ENCODE peak calls at places on chromosomes 11 and 22, in eight cellular contexts. O, H, X, K, Y, L, N and U are unnamed samples.

GRCh38 chr11:130246270-130246669 is 68.4 kb downstream of the ZBTB44 start:
- DNase-seq in O (no peak), N (no peak), K (no peak), Y (no peak), X (no peak), L (no peak), H (no peak), U (no peak)

GRCh38 chr22:38756631-38757463 is 1.0 kb upstream of the SUN2 start:
- DNase-seq in H (peak), X (no peak), O (no peak), N (no peak), Y (no peak), L (no peak), K (no peak), U (no peak)

GRCh38 chr22:48972979-48973693 is 854.5 kb downstream of the BRD1 start:
- DNase-seq in Y (no peak), N (no peak), K (no peak), L (no peak), O (no peak), X (no peak), H (no peak), U (no peak)

GRCh38 chr11:18802381-18803257 is 11.0 kb upstream of the PTPN5 start:
- DNase-seq in K (peak), H (peak), L (peak), O (peak), N (peak), Y (no peak), X (peak), U (peak)

GRCh38 chr22:33099593-33099992 is 41.4 kb upstream of the SYN3 start:
- DNase-seq in L (no peak), X (no peak), H (no peak), Y (no peak), K (no peak), N (no peak), O (no peak), U (no peak)

GRCh38 chr11:64893194-64894069 is 15.0 kb upstream of the EHD1 start:
- DNase-seq in X (peak), L (no peak), H (peak), N (no peak), K (no peak), Y (no peak), O (no peak), U (no peak)

GRCh38 chr11:122145715-122146274 is 29.8 kb upstream of the BLID start:
- DNase-seq in O (no peak), N (no peak), X (no peak), H (no peak), Y (no peak), L (no peak), K (no peak), U (peak)

GRCh38 chr22:38191115-38191514 is 9.5 kb upstream of the PLA2G6 start:
- DNase-seq in Y (no peak), H (no peak), L (no peak), K (no peak), N (no peak), O (no peak), X (no peak), U (no peak)

DNA sequence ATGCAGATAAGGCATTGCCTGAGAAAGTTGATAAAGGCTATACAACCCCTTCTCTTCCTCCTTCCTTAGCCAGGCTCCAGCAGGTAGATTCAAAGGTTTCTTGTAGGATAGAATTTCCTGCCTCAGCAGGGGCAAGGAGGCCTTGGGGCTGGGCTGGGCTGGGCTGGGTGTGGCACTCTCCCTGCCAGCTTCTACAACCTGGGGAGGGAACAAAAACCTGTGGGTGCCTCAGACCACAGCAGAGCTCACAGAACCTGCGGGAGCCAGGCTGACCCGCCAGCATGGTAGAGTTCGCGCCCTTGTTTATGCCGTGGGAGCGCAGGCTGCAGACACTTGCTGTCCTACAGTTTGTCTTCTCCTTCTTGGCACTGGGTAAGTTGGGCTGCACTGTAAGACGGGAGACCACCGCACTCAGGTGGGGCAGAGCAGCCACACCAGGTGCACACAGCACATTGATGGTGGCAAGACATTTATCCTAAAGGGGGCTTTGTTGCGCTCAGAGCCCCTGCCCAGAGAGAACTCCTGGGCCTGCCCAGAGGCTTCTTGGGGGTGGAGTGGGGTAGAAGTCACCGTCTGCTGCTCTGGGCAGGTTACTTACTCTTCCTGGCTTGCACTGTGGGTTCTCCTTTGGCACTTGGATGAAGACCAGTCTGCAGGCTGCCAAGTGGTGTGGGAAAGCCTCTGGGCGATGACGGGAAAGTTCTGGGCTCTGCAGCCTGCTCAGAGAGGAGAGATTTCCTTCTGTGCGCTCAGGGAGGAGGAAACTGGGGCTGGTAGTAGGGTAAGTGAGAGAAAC is at the start of gene MOGAT2:
- DNase-seq in L (no peak), N (no peak), K (no peak), Y (peak), H (no peak), O (no peak), X (no peak), U (no peak)
- H3K4me3 ChIP-seq in L (no peak), N (no peak), K (no peak), Y (no peak), H (no peak), O (no peak), X (no peak), U (no peak)

GRCh38 chr11:34356918-34357645 is 728 bp downstream of the ABTB2 start:
- DNase-seq in X (peak), K (peak), O (peak), Y (peak), H (peak), L (peak), N (peak), U (peak)
- TF ChIP-seq CTCF in X (peak), K (no peak), O (no peak), Y (no peak), H (no peak), L (no peak), N (no peak), U (no peak)

GRCh38 chr22:39952347-39952746 is 7.8 kb upstream of the TMA7B start:
- DNase-seq in N (no peak), H (no peak), L (no peak), Y (no peak), O (no peak), K (no peak), X (no peak), U (no peak)
- H3K4me3 ChIP-seq in N (no peak), H (no peak), L (no peak), Y (no peak), O (peak), K (no peak), X (no peak), U (no peak)

GRCh38 chr22:36439481-36440271 is 41.8 kb downstream of the TXN2 start:
- DNase-seq in Y (peak), K (peak), N (peak), L (peak), H (peak), O (no peak), X (peak), U (peak)
- TF ChIP-seq CTCF in Y (no peak), K (no peak), N (no peak), L (no peak), H (no peak), O (no peak), X (no peak), U (no peak)

GRCh38 chr11:78547931-78548705 is 26.5 kb downstream of the NARS2 start:
- DNase-seq in X (no peak), O (no peak), K (no peak), L (no peak), Y (no peak), H (no peak), N (no peak), U (no peak)

GRCh38 chr11:78548911-78549572 is 25.6 kb downstream of the NARS2 start:
- DNase-seq in N (no peak), O (no peak), Y (no peak), L (no peak), H (no peak), X (no peak), K (no peak), U (peak)

GRCh38 chr11:78555592-78555991 is 19.1 kb downstream of the NARS2 start:
- DNase-seq in O (no peak), L (no peak), X (no peak), Y (no peak), K (no peak), H (no peak), N (no peak), U (no peak)

GRCh38 chr11:78551066-78551465 is 23.6 kb downstream of the NARS2 start:
- DNase-seq in L (no peak), X (no peak), H (no peak), K (no peak), O (no peak), N (no peak), Y (no peak), U (no peak)

GRCh38 chr11:78549624-78550409 is 24.8 kb downstream of the NARS2 start:
- DNase-seq in H (no peak), O (no peak), L (no peak), Y (no peak), K (no peak), X (peak), N (no peak), U (no peak)
- H3K4me3 ChIP-seq in H (no peak), O (no peak), L (no peak), Y (no peak), K (no peak), X (no peak), N (no peak), U (no peak)

GRCh38 chr11:119207300-119207570 is 1.1 kb downstream of the CBL start:
- DNase-seq in K (peak), N (peak), O (no peak), L (no peak), X (peak), H (no peak), Y (no peak), U (peak)
- TF ChIP-seq CTCF in K (no peak), N (no peak), O (no peak), L (no peak), X (no peak), H (no peak), Y (no peak), U (no peak)

GRCh38 chr11:31264834-31265233 is 104.7 kb downstream of the DCDC1 start:
- DNase-seq in L (no peak), K (no peak), Y (no peak), O (no peak), H (no peak), X (no peak), N (no peak), U (no peak)
- H3K4me3 ChIP-seq in L (no peak), K (no peak), Y (no peak), O (no peak), H (no peak), X (no peak), N (no peak), U (no peak)

GRCh38 chr22:36405671-36406070 is 17.9 kb upstream of the MYH9 start:
- DNase-seq in N (peak), O (peak), K (peak), X (no peak), L (peak), Y (peak), H (no peak), U (peak)
- TF ChIP-seq CTCF in N (no peak), O (no peak), K (no peak), X (no peak), L (no peak), Y (no peak), H (no peak), U (no peak)

DNA sequence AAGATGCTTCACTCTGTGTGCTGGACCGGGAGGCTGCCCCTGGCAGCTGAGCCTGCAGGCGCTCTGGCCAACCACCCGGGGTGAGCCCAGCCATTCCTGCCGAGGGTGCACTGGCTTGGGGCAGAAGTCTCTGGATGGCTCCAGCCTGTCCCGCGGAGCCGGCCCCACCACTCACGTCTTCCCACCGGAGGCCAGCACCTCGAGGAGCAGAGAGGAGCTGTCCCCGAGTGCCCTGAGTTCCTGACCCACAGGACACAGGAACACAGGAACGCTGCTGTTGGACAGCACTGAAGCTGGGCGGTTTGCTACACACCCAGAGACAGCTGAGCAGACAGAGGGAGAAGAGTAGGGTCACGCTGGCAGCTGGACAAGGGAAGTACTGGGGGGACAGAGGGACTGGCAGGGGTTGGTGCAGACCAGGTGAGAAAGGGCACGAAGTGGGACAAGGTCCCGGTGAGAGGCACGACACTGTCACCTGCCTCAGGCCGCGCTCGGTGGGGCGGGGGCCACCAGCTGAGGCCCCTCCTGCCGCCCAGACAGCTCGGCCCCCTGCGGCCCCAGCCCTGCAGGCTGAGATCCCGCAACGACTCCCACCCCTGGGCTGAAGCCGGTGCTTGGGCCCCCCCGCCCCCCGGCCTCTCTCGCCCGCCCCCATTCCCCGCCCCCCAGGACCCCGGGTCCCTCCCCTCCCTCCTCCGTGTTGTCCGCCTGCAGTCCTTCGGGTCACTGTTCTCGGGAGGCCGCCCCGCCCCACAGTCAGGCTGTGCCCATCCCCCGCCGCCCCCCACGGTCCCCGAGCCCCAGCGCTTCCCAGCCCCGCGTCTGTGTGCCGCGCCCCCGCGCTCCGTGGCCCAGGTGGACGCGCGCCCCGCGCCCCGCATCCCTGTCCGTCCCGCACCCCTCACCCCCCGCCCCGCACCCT is 624 bp upstream of the B4GALNT4 start:
- DNase-seq in L (peak), K (no peak), Y (no peak), H (peak), N (no peak), O (no peak), X (peak), U (no peak)
- H3K4me3 ChIP-seq in L (peak), K (peak), Y (no peak), H (no peak), N (peak), O (no peak), X (peak), U (no peak)